ENCODE peak calls at places on chromosomes 3 and 15, in nine cellular contexts. One of them, this sample, is unnamed.

GRCh38 chr3:61808526-61808925 is 247.2 kb downstream of the PTPRG start:
- DNase-seq in HTR-8/SVneo: no peak
- DNase-seq in head of caudate nucleus: no peak
- DNase-seq in tibial artery: peak
- DNase-seq in putamen: no peak
- DNase-seq in dermis blood vessel endothelial cell: no peak
- DNase-seq in activated B cell treated with CpG ODN at 0.5 μM for 24 hours: no peak
- DNase-seq in T-cell: no peak
- DNase-seq in AG08395: no peak
- DNase-seq in this sample: no peak

GRCh38 chr3:172701758-172702157 is 9.1 kb downstream of the NCEH1 start:
- DNase-seq in HTR-8/SVneo: no peak
- DNase-seq in head of caudate nucleus: no peak
- DNase-seq in tibial artery: no peak
- DNase-seq in putamen: no peak
- DNase-seq in dermis blood vessel endothelial cell: no peak
- DNase-seq in activated B cell treated with CpG ODN at 0.5 μM for 24 hours: no peak
- DNase-seq in T-cell: no peak
- DNase-seq in AG08395: no peak
- DNase-seq in this sample: no peak

GRCh38 chr3:99473321-99473751 is 165.1 kb upstream of the COL8A1 start:
- DNase-seq in HTR-8/SVneo: no peak
- DNase-seq in head of caudate nucleus: no peak
- DNase-seq in tibial artery: no peak
- DNase-seq in putamen: no peak
- DNase-seq in dermis blood vessel endothelial cell: no peak
- DNase-seq in activated B cell treated with CpG ODN at 0.5 μM for 24 hours: no peak
- DNase-seq in T-cell: no peak
- DNase-seq in AG08395: peak
- DNase-seq in this sample: no peak

GRCh38 chr3:124741027-124741426 is 10.8 kb downstream of the UMPS start:
- DNase-seq in HTR-8/SVneo: no peak
- DNase-seq in head of caudate nucleus: no peak
- DNase-seq in tibial artery: no peak
- DNase-seq in putamen: no peak
- DNase-seq in dermis blood vessel endothelial cell: no peak
- DNase-seq in activated B cell treated with CpG ODN at 0.5 μM for 24 hours: no peak
- DNase-seq in T-cell: no peak
- DNase-seq in AG08395: peak
- DNase-seq in this sample: no peak

GRCh38 chr15:78047631-78048409 is 29.7 kb downstream of the TBC1D2B start:
- DNase-seq in HTR-8/SVneo: no peak
- DNase-seq in head of caudate nucleus: no peak
- DNase-seq in tibial artery: peak
- DNase-seq in putamen: no peak
- DNase-seq in dermis blood vessel endothelial cell: peak
- DNase-seq in activated B cell treated with CpG ODN at 0.5 μM for 24 hours: no peak
- DNase-seq in T-cell: no peak
- DNase-seq in AG08395: peak
- DNase-seq in this sample: no peak

GRCh38 chr3:15527031-15527459 is 5.5 kb upstream of the COLQ start:
- DNase-seq in HTR-8/SVneo: peak
- DNase-seq in head of caudate nucleus: no peak
- DNase-seq in tibial artery: peak
- DNase-seq in putamen: no peak
- DNase-seq in dermis blood vessel endothelial cell: no peak
- DNase-seq in activated B cell treated with CpG ODN at 0.5 μM for 24 hours: no peak
- DNase-seq in T-cell: no peak
- DNase-seq in AG08395: no peak
- DNase-seq in this sample: no peak

GRCh38 chr3:64079369-64080160 is 56.3 kb upstream of the PSMD6 start:
- DNase-seq in HTR-8/SVneo: no peak
- DNase-seq in head of caudate nucleus: no peak
- DNase-seq in tibial artery: no peak
- DNase-seq in putamen: no peak
- DNase-seq in dermis blood vessel endothelial cell: no peak
- DNase-seq in activated B cell treated with CpG ODN at 0.5 μM for 24 hours: no peak
- DNase-seq in T-cell: no peak
- DNase-seq in AG08395: peak
- DNase-seq in this sample: no peak

GRCh38 chr15:33278816-33279612 is 31.8 kb upstream of the RYR3 start:
- DNase-seq in HTR-8/SVneo: peak
- DNase-seq in head of caudate nucleus: no peak
- DNase-seq in tibial artery: no peak
- DNase-seq in putamen: no peak
- DNase-seq in dermis blood vessel endothelial cell: peak
- DNase-seq in activated B cell treated with CpG ODN at 0.5 μM for 24 hours: no peak
- DNase-seq in T-cell: no peak
- DNase-seq in AG08395: peak
- DNase-seq in this sample: no peak

GRCh38 chr3:54966979-54967378 is 39.1 kb upstream of the LRTM1 start:
- DNase-seq in HTR-8/SVneo: no peak
- DNase-seq in head of caudate nucleus: no peak
- DNase-seq in tibial artery: no peak
- DNase-seq in putamen: no peak
- DNase-seq in dermis blood vessel endothelial cell: no peak
- DNase-seq in activated B cell treated with CpG ODN at 0.5 μM for 24 hours: no peak
- DNase-seq in T-cell: no peak
- DNase-seq in AG08395: no peak
- DNase-seq in this sample: no peak

GRCh38 chr15:96331141-96331941 is 841 bp downstream of the NR2F2 start:
- DNase-seq in HTR-8/SVneo: no peak
- DNase-seq in head of caudate nucleus: no peak
- DNase-seq in tibial artery: peak
- DNase-seq in putamen: no peak
- DNase-seq in dermis blood vessel endothelial cell: peak
- DNase-seq in activated B cell treated with CpG ODN at 0.5 μM for 24 hours: no peak
- DNase-seq in T-cell: no peak
- DNase-seq in AG08395: peak
- DNase-seq in this sample: no peak

GRCh38 chr15:69931159-69931558 is 166.6 kb downstream of the TLE3 start:
- DNase-seq in HTR-8/SVneo: no peak
- DNase-seq in head of caudate nucleus: no peak
- DNase-seq in tibial artery: no peak
- DNase-seq in putamen: no peak
- DNase-seq in dermis blood vessel endothelial cell: no peak
- DNase-seq in activated B cell treated with CpG ODN at 0.5 μM for 24 hours: no peak
- DNase-seq in T-cell: no peak
- DNase-seq in AG08395: no peak
- DNase-seq in this sample: no peak

GRCh38 chr3:177451940-177452484 is 254.7 kb upstream of the TBL1XR1 start:
- DNase-seq in HTR-8/SVneo: no peak
- DNase-seq in head of caudate nucleus: no peak
- DNase-seq in tibial artery: no peak
- DNase-seq in putamen: no peak
- DNase-seq in dermis blood vessel endothelial cell: peak
- DNase-seq in activated B cell treated with CpG ODN at 0.5 μM for 24 hours: no peak
- DNase-seq in T-cell: no peak
- DNase-seq in AG08395: peak
- DNase-seq in this sample: no peak

GRCh38 chr3:107953707-107954106 is 137.1 kb downstream of the CD47 start:
- DNase-seq in HTR-8/SVneo: no peak
- DNase-seq in head of caudate nucleus: no peak
- DNase-seq in tibial artery: no peak
- DNase-seq in putamen: no peak
- DNase-seq in dermis blood vessel endothelial cell: no peak
- DNase-seq in activated B cell treated with CpG ODN at 0.5 μM for 24 hours: no peak
- DNase-seq in T-cell: no peak
- DNase-seq in AG08395: no peak
- DNase-seq in this sample: no peak

GRCh38 chr3:120791010-120791409 is 48.5 kb downstream of the GTF2E1 start:
- DNase-seq in HTR-8/SVneo: no peak
- DNase-seq in head of caudate nucleus: no peak
- DNase-seq in tibial artery: no peak
- DNase-seq in putamen: no peak
- DNase-seq in dermis blood vessel endothelial cell: no peak
- DNase-seq in activated B cell treated with CpG ODN at 0.5 μM for 24 hours: no peak
- DNase-seq in T-cell: no peak
- DNase-seq in AG08395: no peak
- DNase-seq in this sample: no peak

GRCh38 chr3:38117163-38117716 is 19.7 kb downstream of the ACAA1 start:
- DNase-seq in HTR-8/SVneo: no peak
- DNase-seq in head of caudate nucleus: no peak
- DNase-seq in tibial artery: no peak
- DNase-seq in putamen: no peak
- DNase-seq in dermis blood vessel endothelial cell: no peak
- DNase-seq in activated B cell treated with CpG ODN at 0.5 μM for 24 hours: no peak
- DNase-seq in T-cell: no peak
- DNase-seq in AG08395: no peak
- DNase-seq in this sample: no peak

GRCh38 chr3:161879470-161879869 is 382.9 kb downstream of the OTOL1 start:
- DNase-seq in HTR-8/SVneo: no peak
- DNase-seq in head of caudate nucleus: no peak
- DNase-seq in tibial artery: no peak
- DNase-seq in putamen: no peak
- DNase-seq in dermis blood vessel endothelial cell: no peak
- DNase-seq in activated B cell treated with CpG ODN at 0.5 μM for 24 hours: no peak
- DNase-seq in T-cell: no peak
- DNase-seq in AG08395: no peak
- DNase-seq in this sample: no peak

GRCh38 chr3:99875573-99875924 is 57.9 kb downstream of the CMSS1 start:
- DNase-seq in HTR-8/SVneo: no peak
- DNase-seq in head of caudate nucleus: no peak
- DNase-seq in tibial artery: no peak
- DNase-seq in putamen: no peak
- DNase-seq in dermis blood vessel endothelial cell: peak
- DNase-seq in activated B cell treated with CpG ODN at 0.5 μM for 24 hours: no peak
- DNase-seq in T-cell: no peak
- DNase-seq in AG08395: peak
- DNase-seq in this sample: no peak

GRCh38 chr15:71262599-71262998 is 147.3 kb downstream of the THSD4 start:
- DNase-seq in HTR-8/SVneo: no peak
- DNase-seq in head of caudate nucleus: no peak
- DNase-seq in tibial artery: no peak
- DNase-seq in putamen: no peak
- DNase-seq in dermis blood vessel endothelial cell: no peak
- DNase-seq in activated B cell treated with CpG ODN at 0.5 μM for 24 hours: no peak
- DNase-seq in T-cell: no peak
- DNase-seq in AG08395: no peak
- DNase-seq in this sample: no peak

GRCh38 chr15:31069360-31070000 is 32.0 kb downstream of the TRPM1 start:
- DNase-seq in HTR-8/SVneo: no peak
- DNase-seq in head of caudate nucleus: peak
- DNase-seq in tibial artery: no peak
- DNase-seq in putamen: no peak
- DNase-seq in dermis blood vessel endothelial cell: no peak
- DNase-seq in activated B cell treated with CpG ODN at 0.5 μM for 24 hours: no peak
- DNase-seq in T-cell: no peak
- DNase-seq in AG08395: no peak
- DNase-seq in this sample: no peak

GRCh38 chr3:16308727-16309126 is 43.7 kb downstream of the OXNAD1 start:
- DNase-seq in HTR-8/SVneo: no peak
- DNase-seq in head of caudate nucleus: no peak
- DNase-seq in tibial artery: no peak
- DNase-seq in putamen: no peak
- DNase-seq in dermis blood vessel endothelial cell: no peak
- DNase-seq in activated B cell treated with CpG ODN at 0.5 μM for 24 hours: no peak
- DNase-seq in T-cell: no peak
- DNase-seq in AG08395: no peak
- DNase-seq in this sample: no peak

GRCh38 chr3:117914540-117914939 is 1120.1 kb downstream of the IGSF11 start:
- DNase-seq in HTR-8/SVneo: no peak
- DNase-seq in head of caudate nucleus: no peak
- DNase-seq in tibial artery: no peak
- DNase-seq in putamen: no peak
- DNase-seq in dermis blood vessel endothelial cell: no peak
- DNase-seq in activated B cell treated with CpG ODN at 0.5 μM for 24 hours: no peak
- DNase-seq in T-cell: no peak
- DNase-seq in AG08395: no peak
- DNase-seq in this sample: no peak

GRCh38 chr15:40266828-40267304 is 16.0 kb downstream of the ANKRD63 start:
- DNase-seq in HTR-8/SVneo: peak
- DNase-seq in head of caudate nucleus: peak
- DNase-seq in tibial artery: peak
- DNase-seq in putamen: peak
- DNase-seq in dermis blood vessel endothelial cell: peak
- DNase-seq in activated B cell treated with CpG ODN at 0.5 μM for 24 hours: no peak
- DNase-seq in T-cell: no peak
- DNase-seq in AG08395: peak
- DNase-seq in this sample: no peak

GRCh38 chr3:197501879-197502620 is 53.7 kb downstream of the BDH1 start:
- DNase-seq in HTR-8/SVneo: no peak
- DNase-seq in head of caudate nucleus: peak
- DNase-seq in tibial artery: no peak
- DNase-seq in putamen: peak
- DNase-seq in dermis blood vessel endothelial cell: peak
- DNase-seq in activated B cell treated with CpG ODN at 0.5 μM for 24 hours: no peak
- DNase-seq in T-cell: no peak
- DNase-seq in AG08395: peak
- DNase-seq in this sample: peak

GRCh38 chr3:119769394-119770149 is 12.3 kb upstream of the NR1I2 start:
- DNase-seq in HTR-8/SVneo: peak
- DNase-seq in head of caudate nucleus: no peak
- DNase-seq in tibial artery: no peak
- DNase-seq in putamen: no peak
- DNase-seq in dermis blood vessel endothelial cell: peak
- DNase-seq in activated B cell treated with CpG ODN at 0.5 μM for 24 hours: no peak
- DNase-seq in T-cell: no peak
- DNase-seq in AG08395: no peak
- DNase-seq in this sample: no peak

GRCh38 chr3:42507252-42507651 is 4.8 kb downstream of the VIPR1 start:
- DNase-seq in HTR-8/SVneo: no peak
- DNase-seq in head of caudate nucleus: peak
- DNase-seq in tibial artery: peak
- DNase-seq in putamen: no peak
- DNase-seq in dermis blood vessel endothelial cell: no peak
- DNase-seq in activated B cell treated with CpG ODN at 0.5 μM for 24 hours: peak
- DNase-seq in T-cell: no peak
- DNase-seq in AG08395: no peak
- DNase-seq in this sample: no peak

GRCh38 chr15:74906193-74906449 is 530 bp downstream of the FAM219B start:
- DNase-seq in HTR-8/SVneo: no peak
- DNase-seq in head of caudate nucleus: peak
- DNase-seq in tibial artery: peak
- DNase-seq in putamen: no peak
- DNase-seq in dermis blood vessel endothelial cell: peak
- DNase-seq in activated B cell treated with CpG ODN at 0.5 μM for 24 hours: no peak
- DNase-seq in T-cell: no peak
- DNase-seq in AG08395: no peak
- DNase-seq in this sample: peak

GRCh38 chr3:42605550-42606173 is 5.2 kb downstream of the NKTR start:
- DNase-seq in HTR-8/SVneo: no peak
- DNase-seq in head of caudate nucleus: no peak
- DNase-seq in tibial artery: no peak
- DNase-seq in putamen: no peak
- DNase-seq in dermis blood vessel endothelial cell: peak
- DNase-seq in activated B cell treated with CpG ODN at 0.5 μM for 24 hours: no peak
- DNase-seq in T-cell: no peak
- DNase-seq in AG08395: no peak
- DNase-seq in this sample: no peak

GRCh38 chr3:159252772-159253384 is 451.0 kb downstream of the MFSD1 start:
- DNase-seq in HTR-8/SVneo: peak
- DNase-seq in head of caudate nucleus: no peak
- DNase-seq in tibial artery: no peak
- DNase-seq in putamen: no peak
- DNase-seq in dermis blood vessel endothelial cell: peak
- DNase-seq in activated B cell treated with CpG ODN at 0.5 μM for 24 hours: no peak
- DNase-seq in T-cell: no peak
- DNase-seq in AG08395: peak
- DNase-seq in this sample: no peak

GRCh38 chr15:52251144-52251860 is 44.3 kb downstream of the MYO5C start:
- DNase-seq in HTR-8/SVneo: no peak
- DNase-seq in head of caudate nucleus: no peak
- DNase-seq in tibial artery: no peak
- DNase-seq in putamen: no peak
- DNase-seq in dermis blood vessel endothelial cell: no peak
- DNase-seq in activated B cell treated with CpG ODN at 0.5 μM for 24 hours: no peak
- DNase-seq in T-cell: no peak
- DNase-seq in AG08395: no peak
- DNase-seq in this sample: no peak

GRCh38 chr3:181880339-181880738 is 168.6 kb downstream of the SOX2 start:
- DNase-seq in HTR-8/SVneo: no peak
- DNase-seq in head of caudate nucleus: no peak
- DNase-seq in tibial artery: no peak
- DNase-seq in putamen: no peak
- DNase-seq in dermis blood vessel endothelial cell: no peak
- DNase-seq in activated B cell treated with CpG ODN at 0.5 μM for 24 hours: no peak
- DNase-seq in T-cell: no peak
- DNase-seq in AG08395: no peak
- DNase-seq in this sample: no peak

GRCh38 chr3:191020730-191021405 is 158.4 kb upstream of the GMNC start:
- DNase-seq in HTR-8/SVneo: no peak
- DNase-seq in head of caudate nucleus: no peak
- DNase-seq in tibial artery: no peak
- DNase-seq in putamen: no peak
- DNase-seq in dermis blood vessel endothelial cell: no peak
- DNase-seq in activated B cell treated with CpG ODN at 0.5 μM for 24 hours: no peak
- DNase-seq in T-cell: no peak
- DNase-seq in AG08395: no peak
- DNase-seq in this sample: no peak

This sample was measured in substantia nigra.